ENCODE peak calls at places on chromosomes 11 and 22, in five cellular contexts. One of them, this sample, is unnamed.

GRCh38 chr11:63569570-63569969 is 6.4 kb upstream of the PLAAT2 start:
- DNase-seq in upper lobe of right lung: no peak
- DNase-seq in AG09309: no peak
- DNase-seq in NB4: no peak
- DNase-seq in glutamatergic neuron: no peak
- DNase-seq in this sample: no peak

GRCh38 chr11:83437939-83438338 is 151.8 kb upstream of the CCDC90B start:
- DNase-seq in upper lobe of right lung: no peak
- DNase-seq in AG09309: no peak
- DNase-seq in NB4: no peak
- DNase-seq in glutamatergic neuron: no peak
- DNase-seq in this sample: no peak

GRCh38 chr22:46813816-46814597 is 51.6 kb downstream of the TBC1D22A start:
- DNase-seq in upper lobe of right lung: no peak
- DNase-seq in AG09309: no peak
- DNase-seq in NB4: no peak
- DNase-seq in glutamatergic neuron: no peak
- DNase-seq in this sample: no peak

GRCh38 chr11:18005376-18006129 is 7.3 kb downstream of the SERGEF start:
- DNase-seq in upper lobe of right lung: no peak
- DNase-seq in AG09309: no peak
- DNase-seq in NB4: peak
- DNase-seq in glutamatergic neuron: no peak
- DNase-seq in this sample: no peak

GRCh38 chr11:32052218-32052617 is 38.7 kb upstream of the RCN1 start:
- DNase-seq in upper lobe of right lung: no peak
- DNase-seq in AG09309: no peak
- DNase-seq in NB4: peak
- DNase-seq in glutamatergic neuron: peak
- DNase-seq in this sample: no peak

GRCh38 chr11:112369916-112370315 is 109.3 kb upstream of the PLET1 start:
- DNase-seq in upper lobe of right lung: no peak
- DNase-seq in AG09309: no peak
- DNase-seq in NB4: no peak
- DNase-seq in glutamatergic neuron: no peak
- DNase-seq in this sample: no peak

GRCh38 chr11:61577383-61578118 is 3.3 kb downstream of the SYT7 start:
- DNase-seq in upper lobe of right lung: no peak
- DNase-seq in AG09309: no peak
- DNase-seq in NB4: peak
- DNase-seq in glutamatergic neuron: peak
- DNase-seq in this sample: no peak

GRCh38 chr22:44330727-44331660 is 18.2 kb upstream of the SHISAL1 start:
- DNase-seq in upper lobe of right lung: no peak
- DNase-seq in AG09309: no peak
- DNase-seq in NB4: no peak
- DNase-seq in glutamatergic neuron: peak
- DNase-seq in this sample: no peak

GRCh38 chr11:92852203-92852602 is 117.2 kb upstream of the MTNR1B start:
- DNase-seq in upper lobe of right lung: no peak
- DNase-seq in AG09309: no peak
- DNase-seq in NB4: no peak
- DNase-seq in glutamatergic neuron: no peak
- DNase-seq in this sample: no peak

GRCh38 chr11:101346591-101346990 is 217.0 kb upstream of the PGR start:
- DNase-seq in upper lobe of right lung: no peak
- DNase-seq in AG09309: no peak
- DNase-seq in NB4: no peak
- DNase-seq in glutamatergic neuron: no peak
- DNase-seq in this sample: no peak

GRCh38 chr11:46597155-46597554 is 3.3 kb upstream of the AMBRA1 start:
- DNase-seq in upper lobe of right lung: no peak
- DNase-seq in AG09309: no peak
- DNase-seq in NB4: no peak
- DNase-seq in glutamatergic neuron: no peak
- DNase-seq in this sample: no peak

GRCh38 chr11:28938091-28938490 is 829.9 kb downstream of the METTL15 start:
- DNase-seq in upper lobe of right lung: no peak
- DNase-seq in AG09309: no peak
- DNase-seq in NB4: no peak
- DNase-seq in glutamatergic neuron: no peak
- DNase-seq in this sample: no peak

GRCh38 chr22:28929197-28929596 is 45.8 kb downstream of the ZNRF3 start:
- DNase-seq in upper lobe of right lung: no peak
- DNase-seq in AG09309: no peak
- DNase-seq in NB4: no peak
- DNase-seq in glutamatergic neuron: no peak
- DNase-seq in this sample: no peak

DNA sequence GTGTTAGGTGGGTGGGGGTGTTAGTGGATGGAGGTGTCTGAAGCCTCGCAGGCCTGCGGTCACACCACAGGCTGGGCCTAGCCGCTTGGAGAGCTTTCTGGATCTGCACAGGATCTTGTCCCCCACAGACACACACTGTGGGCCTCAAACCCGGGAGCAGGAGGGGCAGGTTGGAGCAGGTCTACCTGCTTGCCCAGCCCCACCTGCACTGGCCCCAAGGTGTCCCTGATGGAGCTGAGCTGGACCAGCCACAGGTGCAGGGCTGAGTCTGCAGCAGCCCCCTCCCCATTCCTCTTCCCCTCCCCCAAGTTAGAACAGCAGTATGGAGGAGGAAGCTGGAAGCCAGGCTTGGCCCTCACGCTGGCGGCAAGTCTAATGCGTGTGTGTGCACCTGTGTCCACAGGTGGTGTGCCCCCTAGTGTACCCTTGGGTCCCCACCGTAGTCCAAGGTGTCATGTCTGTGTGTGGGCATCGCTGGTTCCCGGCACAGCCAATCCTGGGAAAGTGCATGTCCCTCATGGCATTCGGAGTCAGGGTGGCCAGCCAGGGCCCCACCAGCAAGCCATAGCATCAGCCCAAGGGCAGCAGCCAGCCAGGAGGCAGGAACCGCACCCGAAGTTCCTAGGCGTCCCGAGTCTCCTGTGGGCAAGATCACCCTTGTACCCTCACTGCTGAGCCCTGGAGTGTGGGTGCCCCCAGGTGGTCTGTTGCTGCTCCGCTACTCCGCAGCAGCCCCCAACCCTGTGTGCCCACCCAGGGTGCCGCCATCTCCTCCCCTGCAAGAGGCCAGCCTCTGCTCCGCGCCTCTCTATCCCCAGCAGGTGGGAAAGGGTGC is 2.0 kb upstream of the GATD1 start:
- DNase-seq in upper lobe of right lung: peak
- DNase-seq in AG09309: no peak
- DNase-seq in NB4: no peak
- DNase-seq in glutamatergic neuron: peak
- DNase-seq in this sample: no peak
- TF ChIP-seq CTCF in upper lobe of right lung: no peak
- TF ChIP-seq CTCF in AG09309: no peak
- TF ChIP-seq CTCF in NB4: no peak
- TF ChIP-seq CTCF in glutamatergic neuron: no peak
- TF ChIP-seq CTCF in this sample: no peak

DNA sequence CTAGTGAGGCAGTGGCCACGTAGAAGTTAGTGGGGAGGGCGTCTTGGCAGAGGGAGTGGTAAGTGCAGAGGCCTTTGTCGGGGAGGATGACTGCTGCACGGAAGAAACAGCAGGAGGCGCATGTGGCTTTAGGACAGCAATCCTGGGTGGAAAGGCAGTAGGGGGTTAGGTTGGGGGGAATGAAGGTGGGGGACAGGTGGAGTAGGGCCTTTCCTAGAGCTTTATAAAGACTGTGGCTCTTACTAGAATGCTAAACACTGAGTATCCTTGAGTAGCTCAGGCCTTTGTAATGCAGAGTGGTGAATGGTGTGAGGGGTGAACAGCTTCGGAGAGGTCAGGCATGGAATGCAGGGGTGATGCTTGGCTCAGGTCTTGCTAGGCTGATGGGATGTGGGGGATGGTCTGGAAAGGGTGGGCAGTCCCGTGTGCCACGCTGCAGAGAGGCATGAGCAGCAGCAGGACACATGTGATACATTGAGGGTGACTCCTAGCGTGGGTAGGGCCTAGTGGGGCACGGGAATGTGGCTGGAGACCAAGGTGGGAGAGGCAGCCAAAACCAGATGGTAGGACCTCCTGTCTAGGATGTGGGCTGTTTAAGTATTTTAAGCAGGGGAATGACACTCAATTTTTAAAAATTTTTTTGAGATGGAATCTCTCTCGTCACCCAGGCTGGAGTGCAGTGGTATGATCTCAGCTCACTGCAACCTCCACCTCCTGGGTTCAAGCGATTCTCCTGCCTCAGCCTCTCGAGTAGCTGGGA is 19.2 kb downstream of the AP2A2 start:
- DNase-seq in upper lobe of right lung: no peak
- DNase-seq in AG09309: no peak
- DNase-seq in NB4: no peak
- DNase-seq in glutamatergic neuron: no peak
- DNase-seq in this sample: no peak
- TF ChIP-seq CTCF in upper lobe of right lung: no peak
- TF ChIP-seq CTCF in AG09309: no peak
- TF ChIP-seq CTCF in NB4: no peak
- TF ChIP-seq CTCF in glutamatergic neuron: no peak
- TF ChIP-seq CTCF in this sample: no peak

GRCh38 chr11:71437879-71438278 is 10.3 kb downstream of the DHCR7 start:
- DNase-seq in upper lobe of right lung: no peak
- DNase-seq in AG09309: no peak
- DNase-seq in NB4: no peak
- DNase-seq in glutamatergic neuron: no peak
- DNase-seq in this sample: no peak
- TF ChIP-seq CTCF in upper lobe of right lung: no peak
- TF ChIP-seq CTCF in AG09309: no peak
- TF ChIP-seq CTCF in NB4: no peak
- TF ChIP-seq CTCF in glutamatergic neuron: no peak
- TF ChIP-seq CTCF in this sample: no peak

DNA sequence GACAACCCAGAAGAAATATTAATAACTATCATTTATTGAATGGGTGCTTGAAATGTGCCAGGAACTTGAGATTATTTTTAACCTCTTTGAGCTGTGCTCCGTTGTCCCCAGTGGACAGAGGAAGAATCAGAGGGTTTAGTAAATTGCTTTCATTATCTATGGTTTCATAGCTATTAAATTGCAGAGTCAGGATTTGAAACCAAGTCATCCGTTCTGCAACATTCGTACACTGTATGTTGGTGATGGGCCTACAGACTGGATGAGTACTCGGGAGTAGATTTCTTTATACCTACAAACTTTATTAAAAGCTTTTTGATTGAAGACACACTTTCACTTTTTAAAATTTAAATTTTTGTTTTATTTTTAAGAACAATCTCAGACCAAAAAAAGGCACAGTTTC is 4.9 kb downstream of the HSD17B12 start:
- DNase-seq in upper lobe of right lung: no peak
- DNase-seq in AG09309: no peak
- DNase-seq in NB4: peak
- DNase-seq in glutamatergic neuron: no peak
- DNase-seq in this sample: no peak
- TF ChIP-seq CTCF in upper lobe of right lung: no peak
- TF ChIP-seq CTCF in AG09309: no peak
- TF ChIP-seq CTCF in NB4: no peak
- TF ChIP-seq CTCF in glutamatergic neuron: no peak
- TF ChIP-seq CTCF in this sample: no peak

GRCh38 chr22:45335021-45335818 is 25.5 kb downstream of the FAM118A start:
- DNase-seq in upper lobe of right lung: no peak
- DNase-seq in AG09309: no peak
- DNase-seq in NB4: no peak
- DNase-seq in glutamatergic neuron: peak
- DNase-seq in this sample: no peak
- TF ChIP-seq CTCF in upper lobe of right lung: no peak
- TF ChIP-seq CTCF in AG09309: no peak
- TF ChIP-seq CTCF in NB4: no peak
- TF ChIP-seq CTCF in glutamatergic neuron: peak
- TF ChIP-seq CTCF in this sample: no peak